ENCODE peak calls at places on chromosomes 5 and 9, in seven cellular contexts. O, E, B, A, W, M and H are unnamed samples.

GRCh38 chr5:143148461-143149170 is 254.9 kb downstream of the NR3C1 start:
- DNase-seq in O (peak), M (peak), E (no peak), B (no peak), W (no peak), A (no peak), H (no peak)

GRCh38 chr9:129333961-129334743 is 156.1 kb upstream of the IER5L start:
- DNase-seq in W (no peak), A (no peak), E (peak), M (peak), O (peak), B (peak), H (peak)

GRCh38 chr9:15915711-15916110 is 362.9 kb downstream of the CCDC171 start:
- DNase-seq in B (no peak), O (no peak), W (no peak), M (peak), E (no peak), A (no peak), H (no peak)

GRCh38 chr5:1663186-1663585 is 136.5 kb downstream of the MRPL36 start:
- DNase-seq in W (no peak), B (no peak), O (no peak), E (no peak), M (no peak), A (no peak), H (no peak)

GRCh38 chr5:91311168-91311696 is 71.9 kb downstream of the ARRDC3 start:
- DNase-seq in M (no peak), B (no peak), W (no peak), E (no peak), A (no peak), O (no peak), H (no peak)

GRCh38 chr9:78023003-78023741 is 8.4 kb downstream of the GNAQ start:
- DNase-seq in W (no peak), M (peak), E (no peak), O (peak), B (no peak), A (no peak), H (no peak)

GRCh38 chr5:981466-981865 is 27.1 kb upstream of the NKD2 start:
- DNase-seq in M (no peak), W (no peak), O (no peak), B (no peak), E (no peak), A (no peak), H (no peak)

GRCh38 chr5:174327317-174327864 is 281.9 kb downstream of the NSG2 start:
- DNase-seq in O (peak), W (peak), E (peak), A (no peak), B (peak), M (peak), H (peak)

GRCh38 chr9:92438900-92439526 is 14.7 kb upstream of the OMD start:
- DNase-seq in M (no peak), W (no peak), E (no peak), O (peak), A (no peak), B (no peak), H (no peak)

GRCh38 chr9:134707031-134707680 is 65.6 kb downstream of the COL5A1 start:
- DNase-seq in W (no peak), O (peak), B (peak), E (no peak), M (no peak), A (no peak), H (no peak)

GRCh38 chr5:80181618-80182211 is 74.1 kb downstream of the SERINC5 start:
- DNase-seq in M (peak), O (peak), B (no peak), E (peak), W (no peak), A (no peak), H (no peak)

GRCh38 chr5:178387061-178387855 is 154.7 kb upstream of the PHYKPL start:
- DNase-seq in B (no peak), E (no peak), O (no peak), W (no peak), M (no peak), A (no peak), H (no peak)

GRCh38 chr9:107486674-107487520 is 2.7 kb downstream of the KLF4 start:
- DNase-seq in A (no peak), B (no peak), W (no peak), O (no peak), E (no peak), M (no peak), H (no peak)

GRCh38 chr9:77953590-77953989 is 78.0 kb downstream of the GNAQ start:
- DNase-seq in B (no peak), M (no peak), E (no peak), A (no peak), W (no peak), O (no peak), H (no peak)

GRCh38 chr9:134403682-134404301 is 77.5 kb downstream of the RXRA start:
- DNase-seq in W (no peak), E (peak), B (no peak), M (no peak), A (no peak), O (peak), H (no peak)

GRCh38 chr9:89363921-89364663 is 45.8 kb downstream of the SECISBP2 start:
- DNase-seq in B (no peak), E (no peak), O (no peak), A (no peak), M (no peak), W (no peak), H (no peak)

GRCh38 chr5:96487859-96488258 is 54.8 kb upstream of the PCSK1 start:
- DNase-seq in W (no peak), B (no peak), E (no peak), A (no peak), O (no peak), M (no peak), H (no peak)

GRCh38 chr5:142233083-142234032 is 91.5 kb downstream of the SPRY4 start:
- DNase-seq in W (no peak), O (no peak), B (no peak), M (no peak), E (no peak), A (no peak), H (no peak)

GRCh38 chr5:89437450-89438435 is 554.8 kb upstream of the MEF2C start:
- DNase-seq in E (no peak), A (no peak), W (no peak), O (no peak), M (peak), B (no peak), H (no peak)

GRCh38 chr5:142434322-142434612 is 109.4 kb upstream of the SPRY4 start:
- DNase-seq in O (no peak), B (no peak), W (no peak), M (no peak), A (no peak), E (no peak), H (no peak)

GRCh38 chr5:123000731-123001130 is 35.8 kb downstream of the PPIC start:
- DNase-seq in W (no peak), E (no peak), B (peak), A (no peak), M (no peak), O (no peak), H (no peak)

GRCh38 chr9:131441441-131441840 is 47.6 kb downstream of the PRRC2B start:
- DNase-seq in B (no peak), W (no peak), E (no peak), A (no peak), O (no peak), M (no peak), H (no peak)

GRCh38 chr5:121681200-121681855 is 170.4 kb upstream of the FTMT start:
- DNase-seq in W (no peak), O (peak), B (no peak), M (no peak), A (no peak), E (no peak), H (no peak)

GRCh38 chr5:61402244-61402823 is 70.3 kb downstream of the ZSWIM6 start:
- DNase-seq in W (no peak), M (no peak), O (no peak), B (no peak), A (no peak), E (no peak), H (no peak)

GRCh38 chr9:14362175-14362574 is 48.2 kb upstream of the NFIB start:
- DNase-seq in A (no peak), O (no peak), W (no peak), E (no peak), B (no peak), M (no peak), H (no peak)

GRCh38 chr9:123329329-123329955 is 26.6 kb upstream of the CRB2 start:
- DNase-seq in B (no peak), W (no peak), M (peak), A (no peak), O (no peak), E (no peak), H (no peak)

GRCh38 chr9:134220311-134220710 is 55.9 kb upstream of the RNU6ATAC start:
- DNase-seq in A (no peak), E (no peak), W (no peak), O (no peak), B (no peak), M (no peak), H (no peak)

GRCh38 chr5:137567226-137567625 is 68.1 kb upstream of the SPOCK1 start:
- DNase-seq in M (no peak), E (no peak), O (no peak), A (no peak), W (no peak), B (no peak), H (no peak)

GRCh38 chr5:109866051-109866450 is 176.3 kb downstream of the MAN2A1 start:
- DNase-seq in M (peak), W (no peak), B (no peak), A (no peak), E (no peak), O (peak), H (no peak)